ENCODE peak calls at places on chromosomes 2 and 18, in five cellular contexts. S is endodermal cell, E is K562, Q is bronchial epithelial cell, Y is kidney epithelial cell. X is an unnamed sample.

GRCh38 chr18:76524900-76525698 is 30.1 kb upstream of the ZNF516 start:
- DNase-seq in S (no peak), Y (peak), E (no peak), Q (peak), X (peak)

GRCh38 chr2:177264209-177264538 is 353 bp downstream of the NFE2L2 start:
- DNase-seq in E (peak), Y (no peak), Q (no peak), S (no peak), X (no peak)

GRCh38 chr2:68847751-68848150 is 23.4 kb downstream of the BMP10 start:
- DNase-seq in Q (no peak), S (no peak), Y (no peak), E (no peak), X (no peak)

GRCh38 chr2:85326406-85326945 is 1.3 kb downstream of the TGOLN2 start:
- DNase-seq in Y (no peak), Q (peak), S (no peak), E (no peak), X (no peak)

GRCh38 chr2:188984126-188984525 is 10.0 kb downstream of the COL3A1 start:
- DNase-seq in E (no peak), Q (peak), Y (no peak), S (no peak), X (peak)

GRCh38 chr2:88082781-88083180 is 15.2 kb downstream of the SMYD1 start:
- DNase-seq in S (no peak), E (no peak), Q (no peak), Y (no peak), X (no peak)

GRCh38 chr18:623760-624620 is 27.2 kb downstream of the CLUL1 start:
- DNase-seq in E (peak), Q (peak), Y (peak), S (peak), X (peak)

GRCh38 chr2:178796079-178796677 is 11.0 kb downstream of the TTN start:
- DNase-seq in E (no peak), S (no peak), Q (peak), Y (no peak), X (peak)

GRCh38 chr2:15504882-15505663 is 56.1 kb downstream of the NBAS start:
- DNase-seq in Y (no peak), E (no peak), S (no peak), Q (no peak), X (no peak)

GRCh38 chr18:36284671-36285295 is 12.7 kb upstream of the FHOD3 start:
- DNase-seq in Q (peak), S (peak), E (peak), Y (no peak), X (peak)

GRCh38 chr2:230225486-230225885 is at the start of gene SP140:
- DNase-seq in Q (no peak), Y (no peak), E (no peak), S (no peak), X (no peak)

GRCh38 chr2:45224321-45224995 is 215.2 kb upstream of the SIX2 start:
- DNase-seq in S (peak), E (no peak), Y (no peak), Q (no peak), X (no peak)

GRCh38 chr2:955829-956731 is 5.4 kb downstream of the SNTG2 start:
- DNase-seq in S (peak), E (no peak), Y (no peak), Q (no peak), X (no peak)

GRCh38 chr2:95526360-95527341 is 42.1 kb upstream of the TRIM43B start:
- DNase-seq in S (no peak), Y (no peak), E (no peak), Q (peak), X (peak)

DNA sequence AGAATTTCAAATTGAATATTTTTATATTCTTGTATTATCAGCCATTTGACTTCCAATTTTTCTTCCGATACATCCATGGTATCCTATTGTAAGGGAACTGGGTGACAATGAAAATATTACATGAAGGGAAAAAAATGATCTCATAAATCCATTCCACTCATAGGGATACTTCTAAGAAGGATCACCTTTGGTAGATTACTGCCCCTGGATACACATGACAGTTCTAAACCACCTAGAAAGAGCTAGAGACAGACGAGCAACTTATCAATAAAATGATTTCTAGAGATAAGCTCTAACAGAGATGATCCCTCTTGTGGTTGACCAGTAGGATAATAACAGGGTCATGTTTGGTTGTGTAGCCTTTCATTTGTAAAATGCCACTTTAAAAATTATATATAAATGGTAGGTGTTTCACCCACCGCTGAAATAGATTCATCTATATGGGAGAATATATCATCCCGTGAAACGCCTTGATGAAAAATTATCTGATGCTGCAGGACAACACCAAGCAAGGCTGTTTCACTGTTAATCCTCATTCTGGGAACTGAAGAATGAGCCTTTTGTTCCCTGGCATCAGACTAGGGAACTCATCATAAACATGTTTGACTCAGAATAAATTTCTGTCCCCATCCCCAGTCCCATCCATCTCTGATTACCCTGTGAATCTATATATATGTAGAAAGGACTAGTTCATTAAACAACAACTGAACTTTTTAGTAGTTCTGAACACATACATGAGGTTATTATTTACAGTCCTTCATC is 180.0 kb downstream of the TCF4 start:
- DNase-seq in S (no peak), Y (no peak), E (no peak), Q (no peak), X (no peak)
- TF ChIP-seq CTCF in S (no peak), Y (no peak), E (no peak), Q (no peak), X (no peak)

GRCh38 chr2:149596471-149596870 is 8.9 kb upstream of the MMADHC start:
- DNase-seq in S (no peak), E (no peak), Y (no peak), Q (no peak), X (no peak)

GRCh38 chr2:149598014-149598395 is 10.4 kb upstream of the MMADHC start:
- DNase-seq in E (no peak), S (no peak), Q (no peak), Y (no peak), X (peak)

GRCh38 chr2:149597050-149598013 is 9.8 kb upstream of the MMADHC start:
- DNase-seq in Q (peak), S (peak), Y (peak), E (peak), X (peak)

GRCh38 chr2:149594411-149594810 is 6.8 kb upstream of the MMADHC start:
- DNase-seq in Q (no peak), Y (no peak), S (no peak), E (no peak), X (no peak)

GRCh38 chr2:149595069-149595963 is 7.7 kb upstream of the MMADHC start:
- DNase-seq in S (no peak), Y (no peak), E (no peak), Q (peak), X (peak)
- TF ChIP-seq CTCF in S (peak), Y (peak), E (no peak), Q (no peak), X (peak)

DNA sequence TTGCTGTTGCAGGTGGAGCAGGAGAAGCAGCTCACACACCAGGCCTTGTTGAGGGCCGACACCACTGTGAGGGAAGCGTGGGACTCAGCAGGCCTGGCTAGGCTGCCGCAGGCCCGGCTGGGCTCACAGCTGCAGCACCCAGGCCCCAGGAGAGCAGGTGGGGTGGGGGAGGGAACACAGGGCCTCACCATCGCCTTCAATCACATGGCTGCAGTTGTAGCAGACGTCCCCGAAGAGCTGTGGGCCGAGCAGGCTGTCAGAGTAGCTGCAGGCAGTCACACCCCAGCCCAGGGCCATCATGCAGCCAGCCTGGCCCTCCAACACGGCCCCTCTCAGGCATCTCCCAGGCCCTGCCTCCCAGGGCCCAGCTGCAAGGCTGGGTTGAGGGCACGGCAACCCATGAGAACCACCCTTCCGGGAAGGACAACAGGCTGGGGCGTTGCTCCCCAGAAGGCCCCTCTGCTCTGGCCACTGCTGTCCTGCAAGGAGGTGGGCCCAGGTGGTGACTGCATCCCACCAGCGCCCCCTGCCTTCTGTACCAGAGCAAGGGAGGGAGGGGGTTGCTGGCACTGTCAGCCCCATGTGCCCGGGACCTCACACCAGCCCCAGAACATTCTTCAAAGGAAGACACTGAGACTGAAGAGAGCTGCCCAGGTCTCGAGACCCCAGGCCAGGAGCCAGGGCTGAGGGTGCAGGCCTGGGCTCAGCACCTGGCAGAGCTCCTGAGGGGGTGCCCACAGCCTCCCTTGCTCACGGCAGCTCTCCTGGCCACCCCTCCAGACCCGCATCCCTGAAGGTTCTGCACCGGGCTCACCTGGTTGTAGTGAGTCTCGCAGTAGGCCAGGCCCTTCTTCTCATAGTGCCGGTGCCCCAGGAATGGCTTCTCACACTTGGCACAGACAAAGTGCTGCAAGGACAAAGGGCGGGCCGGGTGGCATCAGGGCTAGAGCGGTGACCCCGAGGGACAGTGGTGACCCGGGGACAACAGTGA is 5.6 kb upstream of the GPR17 start:
- DNase-seq in S (peak), E (peak), Y (no peak), Q (no peak), X (no peak)
- TF ChIP-seq CTCF in S (peak), E (peak), Y (peak), Q (no peak), X (peak)

GRCh38 chr18:8478968-8479370 is 130.3 kb upstream of the RAB12 start:
- DNase-seq in S (no peak), Q (no peak), E (no peak), Y (no peak), X (no peak)
- TF ChIP-seq CTCF in S (no peak), Q (no peak), E (no peak), Y (no peak), X (peak)

GRCh38 chr2:40360652-40361051 is 91.2 kb downstream of the SLC8A1 start:
- DNase-seq in Q (peak), E (no peak), S (no peak), Y (peak), X (peak)
- TF ChIP-seq CTCF in Q (no peak), E (no peak), S (no peak), Y (peak), X (peak)

DNA sequence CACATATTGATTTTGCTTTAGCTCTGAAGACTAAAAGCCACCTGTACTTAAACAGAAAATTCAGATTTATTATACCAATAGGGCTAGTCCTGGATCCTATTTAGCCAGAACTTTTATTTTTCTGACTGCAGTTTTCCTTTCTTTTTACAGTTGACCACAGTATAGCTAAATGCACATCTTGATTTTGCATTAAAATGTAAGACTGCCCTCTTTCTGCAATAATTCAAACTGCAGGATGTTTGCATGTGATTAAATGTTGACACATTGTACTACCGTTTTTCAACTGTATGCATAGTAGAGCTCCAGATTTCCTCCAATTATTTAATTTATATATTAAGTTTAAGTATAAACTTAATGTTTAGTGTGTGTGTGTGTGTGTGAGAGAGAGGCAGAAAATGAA is 1262.9 kb downstream of the SUCLG1 start:
- DNase-seq in Q (peak), E (no peak), S (no peak), Y (peak), X (peak)
- TF ChIP-seq CTCF in Q (peak), E (no peak), S (peak), Y (peak), X (peak)